ENCODE peak calls at places on chromosomes 3 and 15, in four cellular contexts. N is A549, T is cardiac muscle cell, F is heart right ventricle. D is an unnamed sample. For H3K4me1, the result is how much of the 10 kb centered on the place peaks cover.

GRCh38 chr3:127167315-127168043 is 25.5 kb upstream of the PRR23E start:
- DNase-seq in T (no peak), F (no peak), N (no peak), D (no peak)

GRCh38 chr3:125585595-125586223 is 9.6 kb downstream of the OSBPL11 start:
- DNase-seq in F (no peak), N (peak), T (peak), D (peak)

GRCh38 chr15:84722628-84723027 is 6.7 kb upstream of the SEC11A start:
- DNase-seq in F (no peak), T (no peak), N (no peak), D (no peak)

GRCh38 chr15:82944840-82945239 is 7.7 kb downstream of the HOMER2 start:
- DNase-seq in T (no peak), N (no peak), F (no peak), D (no peak)

GRCh38 chr15:31021067-31021665 is 29.7 kb upstream of the MTMR10 start:
- DNase-seq in F (no peak), T (no peak), N (no peak), D (no peak)

GRCh38 chr15:79084308-79084968 is 6.1 kb downstream of the RASGRF1 start:
- DNase-seq in T (no peak), N (no peak), F (no peak), D (peak)

GRCh38 chr15:38874464-38874863 is 309.9 kb upstream of the RASGRP1 start:
- DNase-seq in F (no peak), N (no peak), T (no peak), D (no peak)

GRCh38 chr3:52704611-52705437 is 767 bp downstream of the GLT8D1 start:
- DNase-seq in F (no peak), T (peak), N (peak), D (no peak)

GRCh38 chr15:93646193-93646592 is 557.2 kb upstream of the RGMA start:
- DNase-seq in N (no peak), F (no peak), T (no peak), D (no peak)

GRCh38 chr15:48177383-48177874 is 666 bp downstream of the MYEF2 start:
- DNase-seq in N (peak), F (no peak), T (peak), D (no peak)

GRCh38 chr3:16487506-16488175 is 25.9 kb downstream of the RFTN1 start:
- DNase-seq in T (no peak), N (no peak), F (no peak), D (no peak)

GRCh38 chr3:22569570-22569969 is 633.6 kb upstream of the UBE2E2 start:
- DNase-seq in N (no peak), F (no peak), T (no peak), D (no peak)

GRCh38 chr15:29538110-29538509 is 268.5 kb upstream of the NSMCE3 start:
- DNase-seq in T (peak), N (no peak), F (no peak), D (no peak)

GRCh38 chr3:192818126-192818525 is 90.8 kb upstream of the FGF12 start:
- DNase-seq in N (no peak), T (no peak), F (no peak), D (no peak)

GRCh38 chr15:78374436-78375393 is 34.6 kb downstream of the CRABP1 start:
- DNase-seq in T (no peak), N (peak), F (no peak), D (no peak)

GRCh38 chr3:16461463-16462245 is 51.8 kb downstream of the RFTN1 start:
- DNase-seq in F (no peak), T (no peak), N (no peak), D (no peak)

GRCh38 chr3:164199982-164200823 is 878.1 kb downstream of the SI start:
- DNase-seq in F (no peak), N (no peak), T (no peak), D (no peak)

GRCh38 chr3:189123595-189124387 is 48.0 kb upstream of the TPRG1 start:
- DNase-seq in F (peak), N (no peak), T (peak), D (no peak)

GRCh38 chr15:24857094-24857437 is 97.7 kb upstream of the SNRPN start:
- DNase-seq in T (no peak), N (no peak), F (no peak), D (no peak)

GRCh38 chr3:30512596-30512995 is 93.8 kb upstream of the TGFBR2 start:
- DNase-seq in F (no peak), T (no peak), N (no peak), D (no peak)

GRCh38 chr3:164903820-164904451 is 174.4 kb downstream of the SI start:
- DNase-seq in T (no peak), F (no peak), N (no peak), D (no peak)

GRCh38 chr15:60843482-60843881 is 364.5 kb upstream of the ICE2 start:
- DNase-seq in F (no peak), N (no peak), T (no peak), D (no peak)

GRCh38 chr15:60838206-60838605 is 359.3 kb upstream of the ICE2 start:
- DNase-seq in T (no peak), F (no peak), N (no peak), D (no peak)

GRCh38 chr15:60840306-60840702 is 361.4 kb upstream of the ICE2 start:
- DNase-seq in F (no peak), N (no peak), T (peak), D (peak)

GRCh38 chr15:60842694-60843093 is 363.8 kb upstream of the ICE2 start:
- DNase-seq in T (no peak), N (no peak), F (no peak), D (no peak)

GRCh38 chr15:60840703-60841411 is 361.9 kb upstream of the ICE2 start:
- DNase-seq in T (no peak), N (no peak), F (no peak), D (no peak)
- H3K27ac ChIP-seq in T (no peak), N (no peak), F (no peak), D (no peak)

GRCh38 chr3:112388972-112389371 is 56.0 kb downstream of the CD200 start:
- DNase-seq in F (no peak), T (no peak), N (no peak), D (no peak)
- H3K4me1 ChIP-seq in F (under half), T (under half), N (under half), D (under half)

GRCh38 chr15:72682772-72683171 is 3.2 kb downstream of the HIGD2B start:
- DNase-seq in T (no peak), F (no peak), N (no peak), D (no peak)

GRCh38 chr15:72671531-72671930 is 14.5 kb downstream of the HIGD2B start:
- DNase-seq in F (no peak), T (no peak), N (no peak), D (no peak)

GRCh38 chr15:72680931-72681330 is 5.1 kb downstream of the HIGD2B start:
- DNase-seq in F (no peak), N (no peak), T (no peak), D (no peak)

DNA sequence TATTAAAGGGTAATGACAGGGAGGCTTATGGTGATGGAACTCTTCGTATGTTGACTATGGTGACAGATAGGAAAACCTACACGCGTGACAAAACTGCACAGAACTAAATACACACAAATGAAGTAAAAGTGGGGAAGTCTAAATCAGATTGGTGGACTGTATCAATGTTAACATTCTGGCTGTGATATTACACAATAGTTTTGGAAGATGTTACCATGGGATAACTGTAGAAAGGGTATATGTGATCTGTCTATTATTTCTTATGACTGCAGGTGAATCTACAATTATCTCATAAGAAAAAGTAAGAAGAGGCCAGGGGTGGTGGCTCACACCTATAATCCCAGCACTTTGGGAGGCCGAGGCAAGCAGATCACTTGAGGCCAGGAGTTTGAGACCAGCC is 9.1 kb downstream of the HIGD2B start:
- DNase-seq in N (no peak), F (no peak), T (no peak), D (no peak)
- H3K27ac ChIP-seq in N (no peak), F (no peak), T (no peak), D (no peak)

DNA sequence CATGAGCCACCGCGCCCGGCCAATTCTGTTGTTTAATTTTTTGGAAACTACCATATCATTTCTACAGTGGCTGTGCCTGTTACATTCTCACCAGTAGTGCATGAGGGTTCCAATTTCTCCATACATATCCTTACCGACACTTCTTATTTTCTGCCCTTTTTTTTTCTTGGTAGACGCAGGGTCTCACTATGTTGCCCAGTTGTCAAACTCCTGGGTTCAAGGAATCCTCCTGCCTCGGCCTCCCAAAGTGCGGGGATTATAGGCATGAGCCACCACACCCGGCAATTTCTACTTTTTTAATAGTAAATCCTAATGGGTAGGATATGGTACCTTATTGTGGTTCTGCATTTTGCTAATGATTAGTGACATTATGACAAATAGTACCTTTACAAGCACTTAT is 9.6 kb downstream of the AMIGO3 start:
- DNase-seq in F (no peak), T (no peak), N (no peak), D (no peak)
- H3K4me1 ChIP-seq in F (under half), T (under half), N (under half), D (under half)

GRCh38 chr15:65847977-65848376 is 21.3 kb upstream of the RAB11A start:
- DNase-seq in N (no peak), F (no peak), T (no peak), D (no peak)

GRCh38 chr15:65856821-65857455 is 12.4 kb upstream of the RAB11A start:
- DNase-seq in N (peak), F (peak), T (peak), D (peak)

GRCh38 chr15:65846120-65846519 is 23.2 kb upstream of the RAB11A start:
- DNase-seq in T (no peak), F (no peak), N (no peak), D (no peak)

GRCh38 chr15:65857718-65858402 is 11.4 kb upstream of the RAB11A start:
- DNase-seq in F (no peak), N (no peak), T (no peak), D (no peak)

GRCh38 chr15:65851981-65852380 is 17.3 kb upstream of the RAB11A start:
- DNase-seq in F (no peak), T (no peak), N (no peak), D (no peak)
- H3K27ac ChIP-seq in F (no peak), T (no peak), N (no peak), D (no peak)